ENCODE peak calls at places on chromosomes 12 and 14, in four cellular contexts. X is uterus, Y is psoas muscle, O is tibial artery. P is an unnamed sample.

GRCh38 chr12:121391619-121392324 is 8.1 kb upstream of the RNF34 start:
- DNase-seq in Y (no peak), O (no peak), X (peak; percentile 37), P (no peak)

GRCh38 chr14:61406670-61407069 is 85.3 kb downstream of the PRKCH start:
- DNase-seq in O (no peak), X (no peak), Y (no peak), P (no peak)

GRCh38 chr14:90839024-90839888 is 23.0 kb upstream of the TTC7B start:
- DNase-seq in Y (peak; percentile 61), X (peak; percentile 54), O (peak; percentile 81), P (peak; percentile 81)

GRCh38 chr14:61559641-61560201 is 135.6 kb upstream of the HIF1A start:
- DNase-seq in X (no peak), O (no peak), Y (no peak), P (no peak)

GRCh38 chr12:116927244-116927940 is 16.6 kb downstream of the FBXW8 start:
- DNase-seq in Y (no peak), O (no peak), X (no peak), P (no peak)

GRCh38 chr12:5012337-5012736 is 31.3 kb upstream of the KCNA5 start:
- DNase-seq in Y (peak; percentile 30), X (no peak), O (no peak), P (peak; percentile 33)

GRCh38 chr12:52910248-52910883 is 5.5 kb upstream of the KRT8 start:
- DNase-seq in X (no peak), Y (no peak), O (no peak), P (no peak)

GRCh38 chr12:10940389-10940788 is 1.3 kb upstream of the TAS2R14 start:
- DNase-seq in X (no peak), O (no peak), Y (no peak), P (no peak)

GRCh38 chr12:53479314-53479713 is 19.9 kb downstream of the MAP3K12 start:
- DNase-seq in Y (no peak), O (no peak), X (no peak), P (no peak)

GRCh38 chr12:22527999-22528398 is 16.3 kb downstream of the C2CD5 start:
- DNase-seq in Y (no peak), O (no peak), X (no peak), P (no peak)

GRCh38 chr12:75878382-75878720 is 153.2 kb downstream of the PHLDA1 start:
- DNase-seq in O (no peak), X (no peak), Y (no peak), P (no peak)

GRCh38 chr12:44441155-44441554 is 435.0 kb downstream of the NELL2 start:
- DNase-seq in X (no peak), Y (no peak), O (no peak), P (no peak)

GRCh38 chr12:131607658-131608447 is 103.0 kb upstream of the SFSWAP start:
- DNase-seq in X (no peak), O (no peak), Y (no peak), P (no peak)

GRCh38 chr14:33781267-33781666 is 169.6 kb downstream of the EGLN3 start:
- DNase-seq in X (no peak), Y (no peak), O (no peak), P (no peak)

GRCh38 chr12:90020006-90020405 is 311.4 kb upstream of the ATP2B1 start:
- DNase-seq in Y (no peak), X (no peak), O (no peak), P (no peak)

GRCh38 chr14:44785096-44785495 is 176.7 kb downstream of the KLHL28 start:
- DNase-seq in O (no peak), Y (no peak), X (no peak), P (no peak)

GRCh38 chr14:51834218-51834617 is 26.2 kb upstream of the GNG2 start:
- DNase-seq in X (no peak), O (no peak), Y (no peak), P (no peak)

GRCh38 chr12:77133566-77133965 is 68.2 kb upstream of the E2F7 start:
- DNase-seq in O (no peak), Y (no peak), X (no peak), P (peak; percentile 19)

GRCh38 chr12:66763453-66763852 is 84.6 kb upstream of the GRIP1 start:
- DNase-seq in O (no peak), Y (no peak), X (no peak), P (no peak)

GRCh38 chr14:71130491-71131179 is 223.4 kb downstream of the PCNX1 start:
- DNase-seq in O (no peak), Y (no peak), X (no peak), P (no peak)

GRCh38 chr14:50053935-50054334 is 62.4 kb downstream of the VCPKMT start:
- DNase-seq in Y (no peak), O (no peak), X (no peak), P (no peak)

GRCh38 chr12:113844495-113845175 is 121.5 kb downstream of the RBM19 start:
- DNase-seq in X (no peak), O (no peak), Y (no peak), P (no peak)

DNA sequence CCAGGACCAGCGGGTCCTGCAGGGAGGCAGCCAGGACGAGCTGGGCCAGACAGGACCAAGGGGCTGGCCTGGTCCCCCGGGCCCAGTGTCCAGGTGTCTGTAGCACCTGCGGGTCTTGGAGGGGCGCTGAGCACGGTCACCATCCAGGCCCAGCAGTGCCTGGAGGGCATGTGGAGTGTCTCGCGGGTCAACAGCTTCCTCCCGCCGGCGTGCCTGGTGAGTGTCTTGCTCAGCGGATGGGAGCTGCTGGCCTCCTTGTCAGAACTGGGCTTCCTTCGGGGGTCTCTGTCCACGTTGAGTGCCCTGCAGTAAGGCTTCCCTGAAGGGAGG is 13.8 kb downstream of the KIF26A start:
- DNase-seq in X (no peak), Y (no peak), O (no peak), P (no peak)
- H3K9me3 ChIP-seq in X (no peaks in the 10 kb centered on the region), Y (no peaks in the 10 kb centered on the region), O (no peaks in the 10 kb centered on the region), P (no peaks in the 10 kb centered on the region)

DNA sequence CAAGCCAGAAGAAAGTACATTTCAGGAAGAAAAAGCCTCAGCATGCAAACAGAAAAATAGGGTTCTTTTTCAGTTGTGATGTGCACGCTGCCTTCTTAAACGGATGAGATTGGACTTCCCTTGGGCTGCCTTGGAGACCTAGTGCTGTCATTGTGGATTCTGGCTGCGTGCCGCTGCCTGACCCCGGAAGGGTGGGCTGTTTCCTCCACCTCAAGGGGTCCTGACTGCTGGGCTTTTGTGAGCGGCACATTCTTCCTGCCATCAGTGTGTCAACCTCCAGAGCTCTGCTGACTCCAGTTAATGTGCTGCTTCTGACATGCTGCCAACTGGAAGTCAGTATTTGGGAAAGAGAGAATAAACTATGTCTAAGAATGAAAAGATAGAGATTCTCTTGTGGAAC is 25.1 kb downstream of the CCNK start:
- DNase-seq in X (no peak), O (no peak), Y (no peak), P (no peak)
- H3K36me3 ChIP-seq in X (no peaks in the 10 kb centered on the region), O (peaks cover 93% of the 10 kb centered on the region), Y (peaks cover 17% of the 10 kb centered on the region), P (peaks cover 98% of the 10 kb centered on the region)

GRCh38 chr12:118358008-118358359 is 14.7 kb downstream of the TAOK3 start:
- DNase-seq in Y (no peak), O (no peak), X (no peak), P (no peak)

GRCh38 chr12:118355838-118356237 is 16.9 kb downstream of the TAOK3 start:
- DNase-seq in Y (no peak), O (no peak), X (no peak), P (no peak)

GRCh38 chr12:118358607-118359540 is 13.8 kb downstream of the TAOK3 start:
- DNase-seq in X (no peak), O (no peak), Y (no peak), P (no peak)

GRCh38 chr12:118356809-118357326 is 15.8 kb downstream of the TAOK3 start:
- DNase-seq in Y (no peak), O (no peak), X (no peak), P (no peak)

DNA sequence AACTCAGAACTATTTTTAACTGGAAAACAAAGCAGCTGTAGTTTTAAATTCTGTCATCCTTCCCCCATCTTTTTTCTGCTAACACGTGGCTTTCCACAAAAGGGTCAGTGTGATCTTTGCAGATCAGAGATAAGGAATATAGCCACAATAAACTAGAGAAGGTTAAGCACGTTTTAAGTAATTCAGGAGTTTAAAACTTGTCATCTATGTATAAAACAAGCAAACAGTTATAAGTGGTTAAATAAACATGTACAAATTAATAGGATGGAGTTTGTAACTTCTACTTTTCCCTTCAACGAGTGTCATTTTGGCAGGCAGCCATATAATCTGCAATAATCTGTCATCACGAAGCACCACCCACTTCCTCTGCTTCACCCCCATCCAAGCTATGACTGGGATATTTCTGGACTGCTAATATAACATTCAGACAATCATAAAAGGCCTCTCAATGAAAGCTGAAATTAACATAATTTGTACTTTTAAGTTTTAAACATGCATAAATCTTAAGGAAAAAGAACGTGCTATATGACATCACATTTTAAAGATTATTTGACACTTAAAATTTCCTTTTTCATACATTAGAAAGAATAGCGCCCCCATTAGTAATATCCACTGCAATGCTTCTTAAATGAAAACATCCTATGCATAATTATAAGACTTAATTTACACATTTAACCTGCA is 15.2 kb downstream of the TAOK3 start:
- DNase-seq in X (peak; percentile 37), Y (no peak), O (no peak), P (peak; percentile 74)
- H3K27ac ChIP-seq in X (peak overlapping the region; percentile 67), Y (peak overlapping the region; percentile 47), O (no peak overlapping the region), P (no peak overlapping the region)

DNA sequence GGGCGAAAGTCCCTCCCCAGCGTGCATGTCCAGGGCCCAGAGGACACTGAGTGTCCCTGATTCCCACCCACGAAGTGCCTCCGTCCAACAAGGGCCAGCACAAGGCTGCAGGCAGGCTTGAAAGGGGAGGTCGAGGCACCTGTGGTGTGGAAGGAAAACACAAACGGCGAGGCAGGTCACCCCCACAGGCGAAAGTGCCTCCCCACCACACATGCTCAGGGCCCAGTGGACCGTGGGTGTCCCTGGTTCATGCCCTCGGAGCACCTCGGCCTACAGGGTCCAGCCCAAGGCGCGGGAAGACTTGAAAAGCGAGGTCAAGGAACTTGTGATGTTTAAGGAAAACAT is 370.4 kb downstream of the ALG10 start:
- DNase-seq in O (peak; percentile 47), X (no peak), Y (no peak), P (no peak)
- H3K9me3 ChIP-seq in O (no peaks in the 10 kb centered on the region), X (no peaks in the 10 kb centered on the region), Y (no peaks in the 10 kb centered on the region), P (no peaks in the 10 kb centered on the region)

GRCh38 chr12:109065853-109066193 is 13.4 kb downstream of the USP30 start:
- DNase-seq in O (no peak), Y (no peak), X (no peak), P (no peak)

GRCh38 chr12:109064143-109064542 is 11.8 kb downstream of the USP30 start:
- DNase-seq in O (no peak), Y (no peak), X (no peak), P (no peak)

GRCh38 chr12:109069307-109070231 is 17.2 kb downstream of the USP30 start:
- DNase-seq in Y (no peak), X (no peak), O (no peak), P (no peak)

DNA sequence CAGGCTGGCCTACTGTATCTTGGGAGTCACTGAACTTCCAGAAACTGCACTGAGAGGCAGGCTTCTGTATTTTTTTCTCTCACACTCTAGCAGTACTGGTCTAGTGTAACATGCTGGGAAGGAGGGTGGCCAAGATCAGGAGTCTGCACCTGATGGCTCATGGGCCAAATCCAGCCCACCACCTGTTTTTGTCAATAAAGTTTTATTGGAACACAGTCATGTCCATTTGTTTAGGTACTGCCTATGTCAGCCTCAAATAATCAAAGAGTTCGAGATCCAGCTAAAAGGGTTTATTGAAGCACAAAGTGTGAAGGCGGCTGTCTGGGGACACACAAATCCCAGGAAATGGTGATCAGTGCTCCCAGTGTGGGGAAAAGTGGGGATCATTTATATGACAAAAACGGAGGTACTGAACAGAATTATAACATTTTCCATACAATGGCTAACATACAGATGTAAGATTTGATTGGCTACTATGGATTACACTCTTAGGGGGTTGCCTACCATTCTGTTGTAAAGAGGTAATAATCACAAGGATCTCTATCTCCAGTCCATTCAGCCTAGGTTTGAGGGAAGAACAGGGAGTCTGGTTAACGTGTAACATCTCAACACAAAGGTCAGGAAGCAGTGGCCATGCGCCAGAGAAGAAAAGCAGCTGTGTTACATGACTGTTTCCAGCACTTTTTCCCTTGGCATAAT is 12.9 kb downstream of the USP30 start:
- DNase-seq in O (no peak), Y (no peak), X (no peak), P (no peak)
- H3K36me3 ChIP-seq in O (peaks cover 55% of the 10 kb centered on the region), Y (peaks cover 10% of the 10 kb centered on the region), X (no peaks in the 10 kb centered on the region), P (peaks cover 78% of the 10 kb centered on the region)